ENCODE peak calls at places on chromosome 12, in eight cellular contexts. C is GM23338, I is AG04450, S is epithelial cell of esophagus, Z is dorsolateral prefrontal cortex, R is astrocyte, N is ovary, T is mucosa of descending colon. Q is an unnamed sample.

GRCh38 chr12:46492471-46493351 is 120.1 kb upstream of the SLC38A2 start:
- DNase-seq in C (no peak), I (peak; percentile 85), S (peak; percentile 98), Z (no peak), R (peak; percentile 93), N (peak; percentile 41), T (no peak), Q (peak; percentile 44)

GRCh38 chr12:47165934-47166333 is 86.2 kb upstream of the AMIGO2 start:
- DNase-seq in C (no peak), I (no peak), S (no peak), Z (no peak), R (no peak), N (peak; percentile 47), T (no peak), Q (no peak)

GRCh38 chr12:66693901-66694513 is 15.1 kb upstream of the GRIP1 start:
- DNase-seq in C (peak; percentile 82), I (peak; percentile 36), S (peak; percentile 77), Z (no peak), R (peak; percentile 48), N (no peak), T (no peak), Q (peak; percentile 43)

GRCh38 chr12:19095869-19096480 is 33.6 kb upstream of the PLEKHA5 start:
- DNase-seq in C (no peak), I (no peak), S (peak; percentile 72), Z (no peak), R (peak; percentile 75), N (no peak), T (no peak), Q (no peak)

GRCh38 chr12:43241971-43242370 is 310.0 kb downstream of the ADAMTS20 start:
- DNase-seq in C (no peak), I (peak; percentile 8), S (no peak), Z (no peak), R (peak; percentile 73), N (no peak), T (no peak), Q (peak; percentile 23)

GRCh38 chr12:68040450-68041075 is 51.3 kb downstream of the IFNG-AS1 start:
- DNase-seq in C (peak; percentile 88), I (peak; percentile 45), S (peak; percentile 83), Z (peak; percentile 62), R (peak; percentile 48), N (peak; percentile 54), T (no peak), Q (peak; percentile 39)

GRCh38 chr12:56900583-56900982 is 33.6 kb downstream of the SDR9C7 start:
- DNase-seq in C (no peak), I (no peak), S (peak; percentile 96), Z (no peak), R (no peak), N (no peak), T (no peak), Q (no peak)

GRCh38 chr12:22231078-22231477 is 103.4 kb downstream of the ST8SIA1 start:
- DNase-seq in C (no peak), I (no peak), S (no peak), Z (no peak), R (no peak), N (no peak), T (no peak), Q (no peak)

GRCh38 chr12:111469406-111469805 is 63.7 kb downstream of the SH2B3 start:
- DNase-seq in C (no peak), I (no peak), S (no peak), Z (no peak), R (no peak), N (no peak), T (no peak), Q (no peak)

GRCh38 chr12:54160807-54161480 is 27.8 kb downstream of the SMUG1 start:
- DNase-seq in C (no peak), I (no peak), S (no peak), Z (no peak), R (no peak), N (no peak), T (no peak), Q (no peak)

GRCh38 chr12:3097186-3097804 is 20.1 kb downstream of the TSPAN9 start:
- DNase-seq in C (no peak), I (no peak), S (no peak), Z (no peak), R (peak; percentile 47), N (peak; percentile 86), T (no peak), Q (no peak)

GRCh38 chr12:97984456-97984855 is 521.9 kb downstream of the RMST start:
- DNase-seq in C (no peak), I (no peak), S (no peak), Z (no peak), R (no peak), N (no peak), T (no peak), Q (no peak)

GRCh38 chr12:70571705-70572269 is 65.4 kb downstream of the PTPRB start:
- DNase-seq in C (no peak), I (no peak), S (no peak), Z (no peak), R (no peak), N (no peak), T (no peak), Q (no peak)

GRCh38 chr12:27571463-27571862 is 47.5 kb downstream of the PPFIBP1 start:
- DNase-seq in C (no peak), I (no peak), S (peak; percentile 88), Z (no peak), R (peak; percentile 98), N (no peak), T (no peak), Q (peak; percentile 69)

GRCh38 chr12:130041983-130042812 is 120.1 kb upstream of the FZD10 start:
- DNase-seq in C (peak; percentile 68), I (no peak), S (peak; percentile 15), Z (peak; percentile 86), R (no peak), N (peak; percentile 21), T (no peak), Q (no peak)

DNA sequence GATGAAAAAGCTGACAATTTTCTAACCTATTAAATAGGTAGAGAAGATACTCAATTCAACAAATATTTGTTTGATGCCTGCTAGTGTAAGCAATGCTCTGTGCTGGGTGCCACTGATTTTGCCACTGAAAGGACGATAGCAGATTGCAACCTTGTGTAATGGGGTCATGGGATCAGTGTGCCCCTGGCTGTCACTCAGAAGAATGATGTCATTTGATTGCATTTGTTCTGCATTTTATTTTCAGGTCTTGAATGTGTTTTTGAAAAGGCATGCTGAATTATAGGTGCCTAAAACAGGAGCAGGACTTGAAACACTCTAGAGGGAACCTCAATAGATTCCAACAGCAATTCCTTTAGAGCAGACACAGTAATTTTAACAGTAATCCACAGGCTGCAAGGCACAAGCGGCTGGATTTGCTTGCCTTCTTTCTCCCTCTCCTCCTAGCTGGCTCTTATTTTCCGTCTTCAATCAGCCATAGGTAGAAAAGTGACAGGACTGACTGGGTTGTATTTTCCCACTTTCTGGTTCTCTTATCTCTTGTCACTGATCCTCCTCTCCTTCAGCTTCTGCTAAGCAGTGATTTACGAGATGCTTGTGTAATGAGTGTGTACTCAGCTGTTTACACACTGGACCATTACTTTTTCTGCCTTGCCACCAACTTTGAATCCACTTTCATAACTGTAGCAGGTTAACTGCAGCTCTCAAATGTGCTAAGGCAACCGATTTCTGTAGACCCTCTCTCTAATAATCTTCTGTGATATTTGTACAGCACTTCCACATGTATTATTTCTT is 4.1 kb downstream of the PLXNC1 start:
- DNase-seq in C (no peak), I (no peak), S (no peak), Z (no peak), R (no peak), N (no peak), T (no peak), Q (no peak)
- H3K4me3 ChIP-seq in C (no peak overlapping the region), I (no peak overlapping the region), S (no peak overlapping the region), Z (peak overlapping the region; percentile 67), R (no peak overlapping the region), N (no peak overlapping the region), T (no peak overlapping the region), Q (no peak overlapping the region)

GRCh38 chr12:52361553-52361952 is 5.7 kb downstream of the KRT85 start:
- DNase-seq in C (no peak), I (no peak), S (no peak), Z (no peak), R (no peak), N (no peak), T (no peak), Q (no peak)
- TF ChIP-seq CTCF in C (no peak), I (no peak), S (no peak), Z (no peak), R (no peak), N (no peak), T (no peak), Q (no peak)

DNA sequence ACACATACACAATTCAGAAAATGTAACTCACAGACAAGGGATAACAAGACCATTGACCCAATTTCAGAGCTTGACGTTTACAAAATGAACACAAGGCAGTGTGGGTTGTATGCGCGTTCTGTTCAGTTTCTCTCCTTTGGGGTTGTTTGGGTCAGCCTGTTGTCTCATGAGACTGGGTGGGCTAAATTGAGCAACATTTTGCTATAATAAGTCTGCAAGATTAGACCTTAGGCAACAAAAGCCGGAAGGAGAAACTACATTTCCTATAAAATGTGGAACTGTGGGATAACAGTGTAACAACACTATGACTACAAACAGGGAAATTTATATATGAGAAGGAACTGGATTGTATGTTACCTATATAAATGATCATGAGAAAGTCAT is 18.9 kb upstream of the LTA4H start:
- DNase-seq in C (no peak), I (no peak), S (no peak), Z (no peak), R (no peak), N (no peak), T (no peak), Q (no peak)
- H3K4me3 ChIP-seq in C (no peak overlapping the region), I (no peak overlapping the region), S (no peak overlapping the region), Z (no peak overlapping the region), R (no peak overlapping the region), N (no peak overlapping the region), T (no peak overlapping the region), Q (no peak overlapping the region)

GRCh38 chr12:109433618-109434017 is 43.5 kb downstream of the KCTD10 start:
- DNase-seq in C (peak; percentile 58), I (no peak), S (no peak), Z (no peak), R (no peak), N (no peak), T (no peak), Q (no peak)
- TF ChIP-seq CTCF in C (peak; percentile 51), I (peak; percentile 30), S (no peak), Z (no peak), R (no peak), N (no peak), T (no peak), Q (no peak)

DNA sequence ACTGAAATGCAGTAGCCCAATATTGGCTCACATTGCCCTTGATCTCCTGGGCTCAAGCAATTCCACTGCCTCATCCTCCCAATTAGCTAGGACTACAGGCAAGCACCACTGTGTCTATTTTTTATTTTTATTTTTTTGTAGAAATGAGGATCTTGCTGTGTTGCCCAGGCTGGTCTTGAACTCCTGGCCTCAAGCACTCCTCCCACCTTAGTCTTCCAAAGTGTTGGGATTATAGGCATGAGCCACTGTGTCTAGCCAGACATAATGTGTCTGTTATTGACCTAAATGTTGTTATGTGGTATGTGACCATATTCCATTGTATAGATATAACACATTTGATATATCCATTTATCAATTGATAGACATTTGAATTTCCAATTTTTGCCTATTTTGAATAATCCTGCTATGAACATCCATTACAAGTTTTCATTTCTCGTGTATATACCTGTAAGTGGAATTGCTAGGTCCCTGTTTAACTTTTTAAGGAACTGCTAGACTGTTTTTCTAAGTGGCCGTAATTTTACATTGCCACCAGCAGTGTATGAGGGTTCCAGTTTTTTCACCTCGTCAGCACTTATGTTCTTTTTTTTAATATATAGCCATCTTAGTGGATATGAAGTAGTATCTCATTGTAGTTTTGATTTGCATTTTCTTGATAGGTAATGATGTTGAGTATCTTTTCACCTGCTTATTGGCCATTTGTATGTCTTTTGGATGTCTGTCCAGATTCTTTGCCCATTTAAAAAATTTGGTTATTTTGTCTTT is 9.4 kb downstream of the USP15 start:
- DNase-seq in C (no peak), I (no peak), S (no peak), Z (no peak), R (no peak), N (no peak), T (no peak), Q (no peak)
- H3K4me3 ChIP-seq in C (no peak overlapping the region), I (no peak overlapping the region), S (no peak overlapping the region), Z (no peak overlapping the region), R (no peak overlapping the region), N (no peak overlapping the region), T (no peak overlapping the region), Q (no peak overlapping the region)

Q was measured in AG09309.